ENCODE peak calls at places on chromosome 20, in four cellular contexts. One of them, this sample, is unnamed.

GRCh38 chr20:62636446-62636845 is 5.9 kb upstream of the SLCO4A1 start:
- DNase-seq in astrocyte: no peak
- DNase-seq in HFFc6: no peak
- DNase-seq in stimulated activated effector memory CD8-positive, alpha-beta T cell treated with anti-CD3 and anti-CD28 coated beads, Interleukin-12 subunit alpha, Interleukin-12 subunit beta, amount 100 ng/mL, for 72 hours: no peak
- DNase-seq in this sample: no peak

GRCh38 chr20:38238834-38239233 is 21.7 kb downstream of the KIAA1755 start:
- DNase-seq in stimulated activated effector memory CD8-positive, alpha-beta T cell treated with anti-CD3 and anti-CD28 coated beads, Interleukin-12 subunit alpha, Interleukin-12 subunit beta, amount 100 ng/mL, for 72 hours: no peak
- DNase-seq in HFFc6: no peak
- DNase-seq in astrocyte: no peak
- DNase-seq in this sample: no peak

GRCh38 chr20:13432126-13432525 is 206.6 kb downstream of the TASP1 start:
- DNase-seq in HFFc6: no peak
- DNase-seq in stimulated activated effector memory CD8-positive, alpha-beta T cell treated with anti-CD3 and anti-CD28 coated beads, Interleukin-12 subunit alpha, Interleukin-12 subunit beta, amount 100 ng/mL, for 72 hours: no peak
- DNase-seq in astrocyte: no peak
- DNase-seq in this sample: no peak

GRCh38 chr20:35129647-35130069 is 17.5 kb downstream of the EDEM2 start:
- DNase-seq in stimulated activated effector memory CD8-positive, alpha-beta T cell treated with anti-CD3 and anti-CD28 coated beads, Interleukin-12 subunit alpha, Interleukin-12 subunit beta, amount 100 ng/mL, for 72 hours: no peak
- DNase-seq in astrocyte: peak; percentile 31
- DNase-seq in HFFc6: peak; percentile 32
- DNase-seq in this sample: no peak

GRCh38 chr20:2750343-2751251 is 49.8 kb downstream of the CPXM1 start:
- DNase-seq in HFFc6: peak; percentile 30
- DNase-seq in astrocyte: no peak
- DNase-seq in stimulated activated effector memory CD8-positive, alpha-beta T cell treated with anti-CD3 and anti-CD28 coated beads, Interleukin-12 subunit alpha, Interleukin-12 subunit beta, amount 100 ng/mL, for 72 hours: no peak
- DNase-seq in this sample: no peak

GRCh38 chr20:45953672-45954071 is 18.3 kb downstream of the ZNF335 start:
- DNase-seq in stimulated activated effector memory CD8-positive, alpha-beta T cell treated with anti-CD3 and anti-CD28 coated beads, Interleukin-12 subunit alpha, Interleukin-12 subunit beta, amount 100 ng/mL, for 72 hours: no peak
- DNase-seq in HFFc6: no peak
- DNase-seq in astrocyte: no peak
- DNase-seq in this sample: no peak

GRCh38 chr20:36574278-36575065 is 1.1 kb downstream of the TGIF2 start:
- DNase-seq in stimulated activated effector memory CD8-positive, alpha-beta T cell treated with anti-CD3 and anti-CD28 coated beads, Interleukin-12 subunit alpha, Interleukin-12 subunit beta, amount 100 ng/mL, for 72 hours: no peak
- DNase-seq in astrocyte: peak; percentile 41
- DNase-seq in HFFc6: no peak
- DNase-seq in this sample: no peak

GRCh38 chr20:37986873-37987601 is 46.2 kb downstream of the TTI1 start:
- DNase-seq in stimulated activated effector memory CD8-positive, alpha-beta T cell treated with anti-CD3 and anti-CD28 coated beads, Interleukin-12 subunit alpha, Interleukin-12 subunit beta, amount 100 ng/mL, for 72 hours: no peak
- DNase-seq in astrocyte: peak; percentile 30
- DNase-seq in HFFc6: no peak
- DNase-seq in this sample: peak; percentile 58

GRCh38 chr20:58651823-58652605 is 931 bp downstream of the STX16 start:
- DNase-seq in HFFc6: peak; percentile 53
- DNase-seq in stimulated activated effector memory CD8-positive, alpha-beta T cell treated with anti-CD3 and anti-CD28 coated beads, Interleukin-12 subunit alpha, Interleukin-12 subunit beta, amount 100 ng/mL, for 72 hours: peak; percentile 29
- DNase-seq in astrocyte: peak; percentile 78
- DNase-seq in this sample: peak; percentile 31

GRCh38 chr20:18488301-18488700 is 8.7 kb downstream of the RBBP9 start:
- DNase-seq in stimulated activated effector memory CD8-positive, alpha-beta T cell treated with anti-CD3 and anti-CD28 coated beads, Interleukin-12 subunit alpha, Interleukin-12 subunit beta, amount 100 ng/mL, for 72 hours: no peak
- DNase-seq in HFFc6: no peak
- DNase-seq in astrocyte: no peak
- DNase-seq in this sample: no peak

GRCh38 chr20:45343867-45344721 is 4.1 kb downstream of the SDC4 start:
- DNase-seq in astrocyte: peak; percentile 90
- DNase-seq in stimulated activated effector memory CD8-positive, alpha-beta T cell treated with anti-CD3 and anti-CD28 coated beads, Interleukin-12 subunit alpha, Interleukin-12 subunit beta, amount 100 ng/mL, for 72 hours: no peak
- DNase-seq in HFFc6: peak; percentile 86
- DNase-seq in this sample: peak; percentile 74

GRCh38 chr20:10671221-10671849 is 2.5 kb downstream of the JAG1 start:
- DNase-seq in astrocyte: peak; percentile 76
- DNase-seq in HFFc6: peak; percentile 94
- DNase-seq in stimulated activated effector memory CD8-positive, alpha-beta T cell treated with anti-CD3 and anti-CD28 coated beads, Interleukin-12 subunit alpha, Interleukin-12 subunit beta, amount 100 ng/mL, for 72 hours: no peak
- DNase-seq in this sample: no peak

GRCh38 chr20:61662946-61663460 is 402.7 kb downstream of the TAF4 start:
- DNase-seq in HFFc6: no peak
- DNase-seq in astrocyte: no peak
- DNase-seq in stimulated activated effector memory CD8-positive, alpha-beta T cell treated with anti-CD3 and anti-CD28 coated beads, Interleukin-12 subunit alpha, Interleukin-12 subunit beta, amount 100 ng/mL, for 72 hours: no peak
- DNase-seq in this sample: no peak

GRCh38 chr20:18056174-18057105 is 1.3 kb downstream of the OVOL2 start:
- DNase-seq in astrocyte: no peak
- DNase-seq in stimulated activated effector memory CD8-positive, alpha-beta T cell treated with anti-CD3 and anti-CD28 coated beads, Interleukin-12 subunit alpha, Interleukin-12 subunit beta, amount 100 ng/mL, for 72 hours: no peak
- DNase-seq in HFFc6: no peak
- DNase-seq in this sample: no peak

GRCh38 chr20:63309261-63310071 is 16.5 kb downstream of the COL20A1 start:
- DNase-seq in astrocyte: no peak
- DNase-seq in stimulated activated effector memory CD8-positive, alpha-beta T cell treated with anti-CD3 and anti-CD28 coated beads, Interleukin-12 subunit alpha, Interleukin-12 subunit beta, amount 100 ng/mL, for 72 hours: no peak
- DNase-seq in HFFc6: no peak
- DNase-seq in this sample: no peak

GRCh38 chr20:15111654-15112053 is 774.2 kb upstream of the FLRT3 start:
- DNase-seq in stimulated activated effector memory CD8-positive, alpha-beta T cell treated with anti-CD3 and anti-CD28 coated beads, Interleukin-12 subunit alpha, Interleukin-12 subunit beta, amount 100 ng/mL, for 72 hours: no peak
- DNase-seq in astrocyte: no peak
- DNase-seq in HFFc6: no peak
- DNase-seq in this sample: no peak

GRCh38 chr20:57768519-57768918 is 58.7 kb upstream of the PMEPA1 start:
- DNase-seq in stimulated activated effector memory CD8-positive, alpha-beta T cell treated with anti-CD3 and anti-CD28 coated beads, Interleukin-12 subunit alpha, Interleukin-12 subunit beta, amount 100 ng/mL, for 72 hours: no peak
- DNase-seq in astrocyte: no peak
- DNase-seq in HFFc6: no peak
- DNase-seq in this sample: no peak

GRCh38 chr20:17843246-17844132 is 125.1 kb downstream of the SNX5 start:
- DNase-seq in HFFc6: peak; percentile 97
- DNase-seq in stimulated activated effector memory CD8-positive, alpha-beta T cell treated with anti-CD3 and anti-CD28 coated beads, Interleukin-12 subunit alpha, Interleukin-12 subunit beta, amount 100 ng/mL, for 72 hours: no peak
- DNase-seq in astrocyte: peak; percentile 98
- DNase-seq in this sample: peak; percentile 87

GRCh38 chr20:59086923-59087322 is 44.3 kb upstream of the PRELID3B start:
- DNase-seq in HFFc6: no peak
- DNase-seq in astrocyte: no peak
- DNase-seq in stimulated activated effector memory CD8-positive, alpha-beta T cell treated with anti-CD3 and anti-CD28 coated beads, Interleukin-12 subunit alpha, Interleukin-12 subunit beta, amount 100 ng/mL, for 72 hours: no peak
- DNase-seq in this sample: no peak

GRCh38 chr20:61844621-61845020 is 221.1 kb downstream of the TAF4 start:
- DNase-seq in HFFc6: no peak
- DNase-seq in astrocyte: no peak
- DNase-seq in stimulated activated effector memory CD8-positive, alpha-beta T cell treated with anti-CD3 and anti-CD28 coated beads, Interleukin-12 subunit alpha, Interleukin-12 subunit beta, amount 100 ng/mL, for 72 hours: no peak
- DNase-seq in this sample: no peak

GRCh38 chr20:36275011-36275410 is 31.1 kb upstream of the DLGAP4 start:
- DNase-seq in stimulated activated effector memory CD8-positive, alpha-beta T cell treated with anti-CD3 and anti-CD28 coated beads, Interleukin-12 subunit alpha, Interleukin-12 subunit beta, amount 100 ng/mL, for 72 hours: no peak
- DNase-seq in HFFc6: no peak
- DNase-seq in astrocyte: no peak
- DNase-seq in this sample: no peak

GRCh38 chr20:35326021-35326731 is 34.0 kb upstream of the FAM83C start:
- DNase-seq in stimulated activated effector memory CD8-positive, alpha-beta T cell treated with anti-CD3 and anti-CD28 coated beads, Interleukin-12 subunit alpha, Interleukin-12 subunit beta, amount 100 ng/mL, for 72 hours: no peak
- DNase-seq in astrocyte: no peak
- DNase-seq in HFFc6: no peak
- DNase-seq in this sample: no peak